ENCODE peak calls at places on chromosomes 11 and 22, in ten cellular contexts. I is bronchial epithelial cell, Y is nephron progenitor cell, Z is thoracic aorta, H is AG04449, U is dorsolateral prefrontal cortex, V is fibroblast of lung, M is psoas muscle, L is cardiac muscle cell, J is mammary epithelial cell. C is an unnamed sample.

GRCh38 chr11:13308704-13309103 is 31.1 kb downstream of the BMAL1 start:
- DNase-seq in I (no peak), Y (no peak), Z (no peak), H (no peak), U (no peak), V (no peak), M (no peak), L (no peak), J (no peak), C (no peak)

GRCh38 chr11:34305095-34305692 is 52.6 kb downstream of the ABTB2 start:
- DNase-seq in I (no peak), Y (no peak), Z (no peak), H (no peak), U (no peak), V (peak), M (no peak), L (no peak), J (no peak), C (no peak)

GRCh38 chr11:112826788-112827187 is 134.4 kb upstream of the NCAM1 start:
- DNase-seq in I (no peak), Y (no peak), Z (no peak), H (no peak), U (no peak), V (no peak), M (no peak), L (no peak), J (no peak), C (no peak)

GRCh38 chr11:7677071-7677470 is 3.8 kb upstream of the CYB5R2 start:
- DNase-seq in I (peak), Y (no peak), Z (no peak), H (no peak), U (no peak), V (no peak), M (no peak), L (peak), J (peak), C (no peak)

GRCh38 chr11:80451105-80451504 is 1010.3 kb upstream of the TENM4 start:
- DNase-seq in I (no peak), Y (no peak), Z (no peak), H (no peak), U (no peak), V (no peak), M (no peak), L (no peak), J (no peak), C (no peak)

GRCh38 chr11:121890377-121890776 is 225.6 kb downstream of the BLID start:
- DNase-seq in I (no peak), Y (no peak), Z (no peak), H (peak), U (no peak), V (peak), M (no peak), L (peak), J (peak), C (no peak)

GRCh38 chr11:110091995-110092576 is 1.1 kb upstream of the ZC3H12C start:
- DNase-seq in I (peak), Y (no peak), Z (no peak), H (no peak), U (no peak), V (no peak), M (no peak), L (no peak), J (no peak), C (no peak)

GRCh38 chr11:82790723-82791487 is 57.2 kb upstream of the FAM181B start:
- DNase-seq in I (no peak), Y (no peak), Z (no peak), H (no peak), U (no peak), V (peak), M (no peak), L (peak), J (no peak), C (no peak)

GRCh38 chr11:121366038-121366437 is 73.5 kb downstream of the SC5D start:
- DNase-seq in I (no peak), Y (no peak), Z (no peak), H (no peak), U (no peak), V (no peak), M (no peak), L (no peak), J (no peak), C (no peak)

GRCh38 chr11:130181295-130182272 is 22.0 kb downstream of the ST14 start:
- DNase-seq in I (peak), Y (peak), Z (no peak), H (peak), U (no peak), V (peak), M (no peak), L (peak), J (peak), C (no peak)

GRCh38 chr11:110131386-110132123 is 38.4 kb downstream of the ZC3H12C start:
- DNase-seq in I (peak), Y (no peak), Z (no peak), H (no peak), U (no peak), V (no peak), M (no peak), L (no peak), J (peak), C (no peak)

GRCh38 chr11:75497788-75498404 is 27.8 kb downstream of the GDPD5 start:
- DNase-seq in I (no peak), Y (no peak), Z (no peak), H (no peak), U (no peak), V (no peak), M (no peak), L (no peak), J (no peak), C (no peak)

GRCh38 chr11:117546431-117547160 is 218.9 kb downstream of the CEP164 start:
- DNase-seq in I (no peak), Y (no peak), Z (no peak), H (no peak), U (no peak), V (no peak), M (no peak), L (no peak), J (no peak), C (no peak)

GRCh38 chr11:34065505-34066203 is 14.1 kb downstream of the CAPRIN1 start:
- DNase-seq in I (no peak), Y (no peak), Z (no peak), H (no peak), U (no peak), V (peak), M (no peak), L (no peak), J (peak), C (no peak)

GRCh38 chr11:11036185-11037161 is 178.6 kb upstream of the ZBED5 start:
- DNase-seq in I (peak), Y (peak), Z (no peak), H (no peak), U (peak), V (peak), M (no peak), L (peak), J (peak), C (no peak)

GRCh38 chr11:132909016-132909606 is 623.2 kb downstream of the OPCML start:
- DNase-seq in I (no peak), Y (no peak), Z (no peak), H (no peak), U (no peak), V (no peak), M (no peak), L (no peak), J (no peak), C (no peak)

GRCh38 chr22:23225724-23226496 is 45.6 kb downstream of the BCR start:
- DNase-seq in I (peak), Y (no peak), Z (no peak), H (no peak), U (no peak), V (peak), M (peak), L (peak), J (peak), C (no peak)

GRCh38 chr11:65613091-65613928 is 711 bp downstream of the MAP3K11 start:
- DNase-seq in I (no peak), Y (no peak), Z (no peak), H (no peak), U (no peak), V (no peak), M (no peak), L (no peak), J (peak), C (no peak)
- TF ChIP-seq CTCF in I (no peak), Y (no peak), Z (peak), H (no peak), U (no peak), V (no peak), M (no peak), L (no peak), J (no peak), C (no peak)

GRCh38 chr22:50357222-50357621 is 14.1 kb downstream of the PPP6R2 start:
- DNase-seq in I (no peak), Y (no peak), Z (no peak), H (no peak), U (no peak), V (no peak), M (no peak), L (no peak), J (no peak), C (no peak)
- TF ChIP-seq CTCF in I (no peak), Y (no peak), Z (no peak), H (no peak), U (no peak), V (no peak), M (no peak), L (no peak), J (no peak), C (no peak)

GRCh38 chr11:125625225-125625593 is 246 bp downstream of the CHEK1 start:
- DNase-seq in I (no peak), Y (no peak), Z (no peak), H (no peak), U (no peak), V (no peak), M (no peak), L (no peak), J (no peak), C (no peak)

GRCh38 chr11:125627236-125627910 is 2.4 kb downstream of the CHEK1 start:
- DNase-seq in I (peak), Y (no peak), Z (no peak), H (no peak), U (no peak), V (peak), M (no peak), L (no peak), J (peak), C (no peak)

GRCh38 chr11:125625594-125626380 is 824 bp downstream of the CHEK1 start:
- DNase-seq in I (peak), Y (peak), Z (peak), H (no peak), U (peak), V (peak), M (peak), L (peak), J (peak), C (peak)

GRCh38 chr11:125624756-125625213 is at the start of gene CHEK1:
- DNase-seq in I (no peak), Y (no peak), Z (no peak), H (no peak), U (no peak), V (no peak), M (no peak), L (no peak), J (no peak), C (no peak)

DNA sequence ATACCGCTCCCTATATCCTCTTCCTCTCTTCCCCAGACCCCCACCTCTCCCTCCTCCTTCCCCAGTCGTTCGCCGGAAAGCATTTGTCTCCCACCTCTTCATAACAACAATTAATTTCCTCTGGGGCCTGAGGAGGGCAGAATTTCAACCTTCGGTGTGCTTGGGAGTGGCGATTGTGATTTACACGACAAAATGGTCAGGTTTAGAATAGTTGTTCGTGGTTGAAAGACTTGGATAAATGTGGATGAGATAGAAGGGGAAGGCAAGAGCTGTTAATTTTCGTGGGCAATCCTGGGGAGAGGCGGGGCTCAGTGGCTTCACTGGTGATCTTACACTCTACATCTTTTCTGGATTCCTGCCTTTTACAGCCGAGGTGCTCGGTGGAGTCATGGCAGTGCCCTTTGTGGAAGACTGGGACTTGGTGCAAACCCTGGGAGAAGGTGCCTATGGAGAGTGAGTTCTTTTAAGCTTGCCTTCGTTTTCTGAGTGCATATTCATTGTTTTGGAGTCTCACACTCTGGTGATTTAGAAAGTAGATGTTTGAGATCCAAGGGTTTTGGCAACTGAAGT is 1.5 kb downstream of the CHEK1 start:
- DNase-seq in I (no peak), Y (no peak), Z (no peak), H (no peak), U (peak), V (no peak), M (no peak), L (no peak), J (no peak), C (no peak)
- TF ChIP-seq CTCF in I (peak), Y (no peak), Z (no peak), H (peak), U (peak), V (peak), M (no peak), L (peak), J (peak), C (no peak)

DNA sequence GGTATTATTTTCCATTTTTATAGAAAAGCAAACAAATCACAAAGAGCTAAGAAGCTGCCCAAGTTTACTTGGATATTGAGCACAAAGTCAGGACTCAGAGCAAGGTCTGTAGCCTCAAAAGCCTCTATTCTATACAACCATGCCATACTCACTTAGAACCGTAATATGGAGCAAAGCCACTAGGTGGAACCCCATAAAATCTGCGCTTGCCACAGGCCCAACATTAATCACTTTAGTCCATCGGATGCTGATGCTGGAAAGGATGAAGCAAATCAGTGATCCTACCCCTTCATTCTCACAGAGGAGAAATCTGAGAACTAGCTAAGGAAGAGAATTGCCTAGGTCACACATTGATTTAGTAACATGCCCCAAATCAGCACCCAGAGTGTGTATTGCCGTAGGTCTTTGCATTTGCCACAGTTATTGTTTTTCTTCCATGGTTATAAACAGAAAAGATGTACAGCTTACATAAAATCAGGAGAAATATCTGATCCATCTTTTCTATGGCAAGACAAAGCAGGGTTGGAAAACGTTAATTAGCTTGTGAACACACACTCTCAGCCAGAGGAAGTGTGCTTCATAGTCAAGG is 56.7 kb upstream of the RAB38 start:
- DNase-seq in I (peak), Y (peak), Z (no peak), H (no peak), U (no peak), V (peak), M (no peak), L (peak), J (peak), C (no peak)
- TF ChIP-seq CTCF in I (peak), Y (peak), Z (peak), H (peak), U (peak), V (peak), M (peak), L (peak), J (peak), C (no peak)

GRCh38 chr22:25747245-25747944 is 5.4 kb downstream of the MYO18B start:
- DNase-seq in I (peak), Y (no peak), Z (peak), H (peak), U (no peak), V (peak), M (peak), L (peak), J (peak), C (peak)
- TF ChIP-seq CTCF in I (no peak), Y (no peak), Z (no peak), H (no peak), U (no peak), V (no peak), M (no peak), L (no peak), J (no peak), C (no peak)

GRCh38 chr11:32280339-32280738 is 155.0 kb downstream of the WT1 start:
- DNase-seq in I (no peak), Y (no peak), Z (no peak), H (no peak), U (no peak), V (no peak), M (no peak), L (no peak), J (no peak), C (no peak)

GRCh38 chr11:32279672-32280071 is 155.7 kb downstream of the WT1 start:
- DNase-seq in I (no peak), Y (peak), Z (no peak), H (no peak), U (no peak), V (no peak), M (no peak), L (no peak), J (no peak), C (no peak)
- TF ChIP-seq CTCF in I (no peak), Y (peak), Z (no peak), H (no peak), U (no peak), V (peak), M (no peak), L (peak), J (peak), C (no peak)

DNA sequence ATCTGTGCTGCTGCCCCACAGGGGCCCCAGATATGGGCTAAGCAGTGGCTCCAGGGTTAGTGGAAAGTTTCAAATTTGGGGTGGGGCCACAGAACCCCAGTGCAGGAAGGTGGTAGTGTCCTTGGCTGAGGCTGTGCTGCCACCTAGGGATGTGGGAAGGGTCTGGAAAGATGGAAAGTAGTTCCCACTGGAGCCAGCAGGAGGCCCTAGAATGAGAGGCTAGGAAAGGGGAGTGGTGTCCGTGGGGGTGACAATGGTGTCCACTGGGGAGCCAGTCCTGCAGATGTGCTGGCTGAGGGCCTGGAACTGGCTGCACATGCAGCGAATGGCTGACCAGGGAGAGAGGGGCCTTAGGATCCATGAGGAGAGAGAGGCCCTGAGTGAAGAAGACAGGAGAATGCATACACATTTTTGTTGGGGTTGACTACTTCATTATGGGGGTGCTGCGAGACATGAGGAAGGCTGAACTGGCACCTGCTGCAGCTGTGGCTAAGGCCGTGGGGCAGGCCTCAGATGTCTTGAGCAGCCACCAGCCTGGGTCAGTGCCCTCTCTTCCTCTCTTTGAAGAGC is 21.1 kb downstream of the RFPL3 start:
- DNase-seq in I (peak), Y (peak), Z (no peak), H (no peak), U (peak), V (peak), M (no peak), L (peak), J (peak), C (no peak)
- TF ChIP-seq CTCF in I (peak), Y (peak), Z (no peak), H (peak), U (peak), V (peak), M (no peak), L (peak), J (peak), C (no peak)

GRCh38 chr11:78615724-78616123 is 41.1 kb upstream of the NARS2 start:
- DNase-seq in I (no peak), Y (no peak), Z (no peak), H (no peak), U (no peak), V (no peak), M (no peak), L (no peak), J (no peak), C (no peak)
- TF ChIP-seq CTCF in I (no peak), Y (no peak), Z (no peak), H (no peak), U (no peak), V (no peak), M (no peak), L (peak), J (peak), C (no peak)

GRCh38 chr11:22752908-22753310 is 76.7 kb downstream of the SVIP start:
- DNase-seq in I (no peak), Y (no peak), Z (no peak), H (no peak), U (no peak), V (no peak), M (no peak), L (no peak), J (no peak), C (no peak)
- TF ChIP-seq CTCF in I (no peak), Y (no peak), Z (no peak), H (no peak), U (no peak), V (no peak), M (no peak), L (no peak), J (no peak), C (no peak)

C was measured in omental fat pad.